ENCODE peak calls at places on chromosomes 13 and 19, in ten cellular contexts. O, K, M, P, Z, W, V, C, A and D are unnamed samples.

GRCh38 chr19:3333662-3334061 is 32.7 kb upstream of the NFIC start:
- DNase-seq in O (no peak), K (no peak), M (no peak), P (no peak), Z (no peak), W (no peak), V (no peak), C (no peak), A (no peak), D (no peak)

GRCh38 chr19:32798201-32798600 is 71.4 kb downstream of the SLC7A9 start:
- DNase-seq in O (no peak), K (no peak), M (no peak), P (no peak), Z (no peak), W (no peak), V (no peak), C (no peak), A (no peak), D (no peak)

GRCh38 chr19:15443838-15444237 is 5.9 kb downstream of the WIZ start:
- DNase-seq in O (no peak), K (no peak), M (no peak), P (no peak), Z (no peak), W (peak), V (no peak), C (no peak), A (no peak), D (no peak)

GRCh38 chr19:34232566-34233481 is 21.5 kb upstream of the GARRE1 start:
- DNase-seq in O (no peak), K (no peak), M (no peak), P (peak), Z (peak), W (no peak), V (no peak), C (no peak), A (no peak), D (peak)

GRCh38 chr19:11457115-11457514 is 21.7 kb downstream of the PRKCSH start:
- DNase-seq in O (no peak), K (no peak), M (no peak), P (no peak), Z (no peak), W (no peak), V (no peak), C (no peak), A (no peak), D (no peak)

GRCh38 chr13:42388326-42388725 is 116.4 kb downstream of the AKAP11 start:
- DNase-seq in O (no peak), K (no peak), M (no peak), P (no peak), Z (no peak), W (no peak), V (no peak), C (no peak), A (no peak), D (no peak)

GRCh38 chr13:113297370-113297871 is 382 bp downstream of the LAMP1 start:
- DNase-seq in O (no peak), K (no peak), M (no peak), P (no peak), Z (no peak), W (peak), V (peak), C (peak), A (peak), D (no peak)

GRCh38 chr13:103515410-103515809 is 449.2 kb upstream of the SLC10A2 start:
- DNase-seq in O (no peak), K (no peak), M (no peak), P (no peak), Z (no peak), W (no peak), V (no peak), C (no peak), A (no peak), D (no peak)

GRCh38 chr13:89755729-89756492 is 1591.6 kb upstream of the MIR17HG start:
- DNase-seq in O (no peak), K (no peak), M (no peak), P (no peak), Z (no peak), W (no peak), V (no peak), C (peak), A (no peak), D (no peak)

GRCh38 chr19:56383826-56384605 is 9.3 kb downstream of the ZNF582 start:
- DNase-seq in O (no peak), K (no peak), M (no peak), P (no peak), Z (no peak), W (no peak), V (no peak), C (no peak), A (no peak), D (no peak)

GRCh38 chr19:49761249-49761624 is 1.9 kb downstream of the TSKS start:
- DNase-seq in O (no peak), K (no peak), M (no peak), P (no peak), Z (no peak), W (no peak), V (no peak), C (no peak), A (no peak), D (no peak)

GRCh38 chr19:44891016-44891882 is at the start of gene TOMM40:
- DNase-seq in O (peak), K (no peak), M (peak), P (peak), Z (peak), W (peak), V (peak), C (no peak), A (peak), D (peak)

GRCh38 chr13:100333141-100333540 is 244.2 kb downstream of the PCCA start:
- DNase-seq in O (no peak), K (no peak), M (no peak), P (no peak), Z (no peak), W (no peak), V (no peak), C (no peak), A (no peak), D (no peak)

GRCh38 chr19:57558525-57558924 is 1.1 kb downstream of the ZNF550 start:
- DNase-seq in O (no peak), K (no peak), M (no peak), P (no peak), Z (no peak), W (no peak), V (no peak), C (no peak), A (no peak), D (no peak)

GRCh38 chr13:111337206-111337605 is 16.8 kb downstream of the TEX29 start:
- DNase-seq in O (no peak), K (no peak), M (no peak), P (peak), Z (no peak), W (no peak), V (no peak), C (no peak), A (no peak), D (no peak)

GRCh38 chr19:709196-709964 is 645 bp downstream of the PALM start:
- DNase-seq in O (no peak), K (no peak), M (no peak), P (no peak), Z (no peak), W (no peak), V (no peak), C (no peak), A (no peak), D (no peak)

GRCh38 chr19:48872884-48873475 is 759 bp downstream of the PPP1R15A start:
- DNase-seq in O (no peak), K (no peak), M (peak), P (peak), Z (peak), W (peak), V (peak), C (peak), A (peak), D (peak)

GRCh38 chr13:23427342-23428182 is 5.9 kb downstream of the SACS start:
- DNase-seq in O (no peak), K (no peak), M (no peak), P (peak), Z (peak), W (no peak), V (no peak), C (no peak), A (peak), D (peak)

GRCh38 chr13:76836311-76836710 is 49.9 kb downstream of the KCTD12 start:
- DNase-seq in O (no peak), K (no peak), M (no peak), P (no peak), Z (no peak), W (no peak), V (no peak), C (no peak), A (no peak), D (no peak)

GRCh38 chr19:46020819-46021125 is 2.1 kb downstream of the PGLYRP1 start:
- DNase-seq in O (no peak), K (no peak), M (no peak), P (no peak), Z (no peak), W (no peak), V (no peak), C (no peak), A (no peak), D (no peak)

GRCh38 chr13:72255908-72256307 is 388.9 kb upstream of the DACH1 start:
- DNase-seq in O (peak), K (no peak), M (peak), P (no peak), Z (peak), W (no peak), V (no peak), C (peak), A (peak), D (peak)

GRCh38 chr19:8111376-8111775 is 38.0 kb downstream of the FBN3 start:
- DNase-seq in O (no peak), K (no peak), M (no peak), P (no peak), Z (no peak), W (no peak), V (no peak), C (no peak), A (no peak), D (no peak)

GRCh38 chr13:30355405-30355741 is 48.0 kb upstream of the KATNAL1 start:
- DNase-seq in O (no peak), K (no peak), M (no peak), P (no peak), Z (no peak), W (no peak), V (no peak), C (no peak), A (no peak), D (no peak)

GRCh38 chr19:38478273-38478971 is 44.9 kb downstream of the RYR1 start:
- DNase-seq in O (peak), K (no peak), M (no peak), P (no peak), Z (peak), W (no peak), V (no peak), C (no peak), A (no peak), D (no peak)

GRCh38 chr13:41457589-41458186 is 338 bp downstream of the RGCC start:
- DNase-seq in O (no peak), K (no peak), M (no peak), P (no peak), Z (no peak), W (peak), V (peak), C (peak), A (no peak), D (no peak)

GRCh38 chr13:21684576-21684975 is 13.7 kb downstream of the FGF9 start:
- DNase-seq in O (no peak), K (no peak), M (no peak), P (no peak), Z (no peak), W (no peak), V (no peak), C (no peak), A (no peak), D (no peak)

GRCh38 chr19:10431254-10431942 is 11.1 kb downstream of the PDE4A start:
- DNase-seq in O (no peak), K (no peak), M (no peak), P (no peak), Z (peak), W (no peak), V (peak), C (no peak), A (peak), D (no peak)

GRCh38 chr19:18596752-18597157 is 8.2 kb downstream of the REX1BD start:
- DNase-seq in O (no peak), K (no peak), M (no peak), P (no peak), Z (no peak), W (peak), V (no peak), C (no peak), A (peak), D (no peak)

GRCh38 chr19:10112895-10113591 is 1.6 kb downstream of the P2RY11 start:
- DNase-seq in O (no peak), K (no peak), M (peak), P (no peak), Z (no peak), W (peak), V (peak), C (peak), A (peak), D (no peak)

GRCh38 chr13:33363328-33363727 is 77.8 kb upstream of the STARD13 start:
- DNase-seq in O (no peak), K (no peak), M (no peak), P (no peak), Z (no peak), W (no peak), V (no peak), C (no peak), A (no peak), D (no peak)